ENCODE peak calls at places on chromosomes 3 and 15, in five cellular contexts. I is HepG2, C is H1, O is K562, G is GM12878. H is an unnamed sample.

GRCh38 chr3:187986514-187986934 is 167.4 kb upstream of the LPP start:
- DNase-seq in C (no peak), G (no peak), O (peak; percentile 43), I (no peak), H (peak; percentile 19)

GRCh38 chr15:69074843-69075224 is 60.3 kb downstream of the NOX5 start:
- DNase-seq in G (no peak), O (no peak), I (no peak), C (no peak), H (no peak)

GRCh38 chr15:71288348-71288955 is 173.2 kb downstream of the THSD4 start:
- DNase-seq in G (no peak), O (no peak), C (no peak), I (no peak), H (no peak)

GRCh38 chr3:171282041-171282440 is 178.2 kb downstream of the TNIK start:
- DNase-seq in C (no peak), I (no peak), G (no peak), O (no peak), H (no peak)

GRCh38 chr15:77895742-77896141 is 181.8 kb downstream of the TBC1D2B start:
- DNase-seq in O (no peak), C (no peak), G (no peak), I (no peak), H (no peak)

GRCh38 chr15:34721802-34722795 is 32.7 kb downstream of the GJD2 start:
- DNase-seq in G (no peak), I (peak; percentile 20), C (peak; percentile 59), O (no peak), H (peak; percentile 7)

GRCh38 chr3:197019021-197019420 is 10.6 kb downstream of the MELTF start:
- DNase-seq in C (no peak), O (no peak), I (peak; percentile 46), G (no peak), H (no peak)

GRCh38 chr15:82625136-82625535 is 22.0 kb downstream of the CPEB1 start:
- DNase-seq in C (no peak), G (no peak), I (no peak), O (no peak), H (no peak)

GRCh38 chr3:42683875-42684593 is 1.3 kb upstream of the KLHL40 start:
- DNase-seq in O (peak; percentile 84), G (no peak), I (peak; percentile 71), C (no peak), H (peak; percentile 61)

GRCh38 chr3:46282041-46282440 is 39.8 kb downstream of the CCR3 start:
- DNase-seq in O (no peak), G (no peak), I (no peak), C (no peak), H (no peak)

GRCh38 chr3:46282696-46283095 is 40.4 kb downstream of the CCR3 start:
- DNase-seq in G (no peak), I (no peak), C (no peak), O (no peak), H (no peak)

GRCh38 chr3:46278816-46279672 is 36.8 kb downstream of the CCR3 start:
- DNase-seq in O (no peak), G (no peak), C (no peak), I (no peak), H (no peak)

GRCh38 chr3:46277476-46277875 is 35.2 kb downstream of the CCR3 start:
- DNase-seq in O (no peak), G (no peak), I (no peak), C (no peak), H (no peak)

DNA sequence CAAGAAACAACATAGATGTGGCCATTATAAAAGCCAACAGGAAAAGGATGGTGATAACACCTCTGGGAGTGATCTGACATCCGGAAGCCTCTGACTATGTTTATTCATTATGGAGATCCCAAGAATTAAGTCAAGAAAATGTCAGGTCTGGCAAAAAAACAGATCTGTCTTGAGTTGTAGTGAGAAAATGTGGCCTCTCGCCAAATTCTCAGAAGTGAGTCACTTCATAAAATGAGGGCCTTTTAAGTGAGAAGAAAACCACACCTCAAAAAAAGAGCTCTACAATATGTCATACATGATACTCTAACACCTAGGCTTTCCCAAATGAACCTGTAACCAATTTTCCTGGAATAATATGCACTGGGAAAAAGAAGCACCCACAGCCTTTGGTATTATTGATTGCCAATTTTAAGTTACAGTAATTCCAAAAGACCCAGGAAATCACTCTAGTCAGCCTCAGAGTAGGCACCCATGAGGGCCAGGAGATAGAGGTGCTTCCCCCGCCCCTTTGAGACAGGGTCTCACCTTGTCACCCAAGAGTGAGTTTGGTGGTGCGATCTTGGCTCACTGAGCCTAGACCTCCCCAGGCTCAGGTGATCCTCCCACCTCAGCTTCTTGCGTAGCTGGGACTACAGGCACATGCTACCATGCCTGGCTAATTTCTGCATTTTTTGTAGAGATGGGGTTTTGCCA is 38.0 kb downstream of the CCR3 start:
- DNase-seq in O (no peak), I (no peak), G (no peak), C (no peak), H (peak; percentile 12)
- TF ChIP-seq ZNF274 in O (no peak), I (no peak), G (no peak), C (no peak), H (no peak)

GRCh38 chr3:139112230-139112558 is 67.5 kb upstream of the PRR23C start:
- DNase-seq in G (no peak), C (no peak), O (no peak), I (no peak), H (no peak)
- H3K4me2 ChIP-seq in G (no peak overlapping the region), C (no peak overlapping the region), O (peak overlapping the region; percentile 29), I (no peak overlapping the region), H (peak overlapping the region; percentile 66)

GRCh38 chr3:52326976-52327375 is 10.9 kb downstream of the DNAH1 start:
- DNase-seq in G (no peak), O (no peak), C (no peak), I (no peak), H (no peak)

GRCh38 chr3:52328536-52329080 is 12.5 kb downstream of the DNAH1 start:
- DNase-seq in C (no peak), O (no peak), G (no peak), I (no peak), H (no peak)

GRCh38 chr3:52330194-52330805 is 14.2 kb downstream of the DNAH1 start:
- DNase-seq in G (no peak), O (no peak), C (no peak), I (no peak), H (no peak)

GRCh38 chr3:52325686-52326085 is 9.6 kb downstream of the DNAH1 start:
- DNase-seq in I (no peak), C (no peak), G (no peak), O (no peak), H (no peak)

DNA sequence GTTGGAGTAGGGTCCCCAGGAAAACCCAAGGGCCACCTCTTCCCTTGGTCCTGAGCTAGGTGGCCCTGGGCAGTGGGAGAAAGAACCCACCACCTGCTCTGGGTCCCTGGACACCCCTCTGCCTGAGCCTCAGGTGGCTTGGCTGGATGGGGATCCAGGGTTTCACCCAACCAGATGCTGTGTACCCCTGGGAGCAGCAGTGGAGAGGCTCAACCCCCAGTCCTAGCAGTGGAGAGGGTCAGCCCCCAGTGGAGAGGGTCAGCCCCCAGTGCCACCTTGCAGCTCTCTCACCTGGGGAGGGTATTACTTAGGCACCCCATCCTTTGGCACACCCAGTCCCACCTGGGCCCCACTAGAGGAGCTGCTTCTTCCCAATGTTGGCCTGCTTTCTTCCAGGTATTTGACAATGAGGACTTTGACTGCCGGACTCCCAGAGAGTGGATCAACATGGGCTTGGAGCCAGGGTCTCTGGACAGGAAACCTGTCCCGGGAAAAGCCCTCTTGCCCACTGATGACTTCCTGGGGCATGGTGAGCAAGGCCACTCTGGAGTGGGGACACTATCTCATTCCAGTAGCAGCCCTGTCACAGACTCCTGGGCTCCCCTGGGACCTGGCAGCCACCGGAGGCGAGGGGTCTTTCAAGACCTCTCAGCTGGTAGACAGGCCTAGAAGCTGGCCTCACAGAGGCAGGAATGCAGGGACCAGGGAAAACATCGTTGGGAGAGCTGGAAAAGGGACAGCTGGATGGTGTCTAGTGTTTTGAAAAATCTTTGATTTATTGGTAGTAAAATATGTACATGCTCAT is 11.6 kb downstream of the DNAH1 start:
- DNase-seq in O (no peak), C (no peak), G (no peak), I (peak; percentile 12), H (no peak)
- TF ChIP-seq ATF3 in O (no peak), C (no peak), G (no peak), I (no peak), H (no peak)

GRCh38 chr3:113536627-113537101 is 4.3 kb downstream of the SIDT1 start:
- DNase-seq in I (no peak), C (no peak), G (no peak), O (no peak), H (no peak)
- TF ChIP-seq ZNF274 in I (no peak), C (no peak), G (no peak), O (no peak), H (no peak)

GRCh38 chr3:55725681-55726500 is 238.8 kb upstream of the WNT5A start:
- DNase-seq in C (no peak), G (no peak), I (no peak), O (no peak), H (no peak)
- H3K4me2 ChIP-seq in C (no peak overlapping the region), G (peak overlapping the region; percentile 62), I (no peak overlapping the region), O (no peak overlapping the region), H (no peak overlapping the region)

GRCh38 chr3:57120040-57120802 is 44.9 kb downstream of the IL17RD start:
- DNase-seq in C (no peak), O (no peak), G (no peak), I (no peak), H (no peak)
- TF ChIP-seq ATF3 in C (no peak), O (no peak), G (no peak), I (no peak), H (no peak)

H was measured in HCT116.